ENCODE peak calls at places on chromosomes 13 and 19, in five cellular contexts. One of them, this sample, is unnamed.
A peak's percentile ranks its signal among the peaks of the same experiment; 100 is the strongest.

GRCh38 chr19:43595605-43595998 is 332 bp downstream of the IRGQ start:
- DNase-seq in heart right ventricle: no peak
- DNase-seq in adrenal gland: no peak
- DNase-seq in cardiac muscle cell: no peak
- DNase-seq in pancreas: no peak
- DNase-seq in this sample: peak; percentile 44

GRCh38 chr19:27744926-27745844 is 1467.8 kb downstream of the UQCRFS1 start:
- DNase-seq in heart right ventricle: no peak
- DNase-seq in adrenal gland: no peak
- DNase-seq in cardiac muscle cell: no peak
- DNase-seq in pancreas: no peak
- DNase-seq in this sample: no peak

GRCh38 chr19:47750752-47751151 is 5.4 kb downstream of the NOP53 start:
- DNase-seq in heart right ventricle: no peak
- DNase-seq in adrenal gland: no peak
- DNase-seq in cardiac muscle cell: no peak
- DNase-seq in pancreas: no peak
- DNase-seq in this sample: no peak

GRCh38 chr19:31350693-31351211 is 1.5 kb upstream of the TSHZ3 start:
- DNase-seq in heart right ventricle: peak; percentile 65
- DNase-seq in adrenal gland: peak; percentile 36
- DNase-seq in cardiac muscle cell: peak; percentile 66
- DNase-seq in pancreas: peak; percentile 72
- DNase-seq in this sample: peak; percentile 41

GRCh38 chr19:15317392-15318011 is 14.8 kb downstream of the BRD4 start:
- DNase-seq in heart right ventricle: no peak
- DNase-seq in adrenal gland: no peak
- DNase-seq in cardiac muscle cell: peak; percentile 50
- DNase-seq in pancreas: no peak
- DNase-seq in this sample: no peak

GRCh38 chr19:7877249-7877836 is 3.2 kb upstream of the PRR36 start:
- DNase-seq in heart right ventricle: no peak
- DNase-seq in adrenal gland: no peak
- DNase-seq in cardiac muscle cell: no peak
- DNase-seq in pancreas: no peak
- DNase-seq in this sample: no peak

GRCh38 chr19:12453495-12453894 is 12.7 kb upstream of the ZNF443 start:
- DNase-seq in heart right ventricle: no peak
- DNase-seq in adrenal gland: no peak
- DNase-seq in cardiac muscle cell: no peak
- DNase-seq in pancreas: no peak
- DNase-seq in this sample: no peak

GRCh38 chr13:91922969-91923592 is 524.7 kb downstream of the GPC5 start:
- DNase-seq in heart right ventricle: no peak
- DNase-seq in adrenal gland: no peak
- DNase-seq in cardiac muscle cell: peak; percentile 16
- DNase-seq in pancreas: no peak
- DNase-seq in this sample: no peak

GRCh38 chr19:46020819-46021125 is 2.1 kb downstream of the PGLYRP1 start:
- DNase-seq in heart right ventricle: no peak
- DNase-seq in adrenal gland: no peak
- DNase-seq in cardiac muscle cell: no peak
- DNase-seq in pancreas: no peak
- DNase-seq in this sample: no peak

GRCh38 chr19:32324631-32325215 is 20.7 kb upstream of the ZNF507 start:
- DNase-seq in heart right ventricle: no peak
- DNase-seq in adrenal gland: no peak
- DNase-seq in cardiac muscle cell: peak; percentile 33
- DNase-seq in pancreas: no peak
- DNase-seq in this sample: no peak

GRCh38 chr13:41577437-41577836 is 120.1 kb downstream of the RGCC start:
- DNase-seq in heart right ventricle: peak; percentile 38
- DNase-seq in adrenal gland: no peak
- DNase-seq in cardiac muscle cell: peak; percentile 71
- DNase-seq in pancreas: no peak
- DNase-seq in this sample: no peak

GRCh38 chr19:45564131-45564780 is 20.3 kb downstream of the OPA3 start:
- DNase-seq in heart right ventricle: no peak
- DNase-seq in adrenal gland: no peak
- DNase-seq in cardiac muscle cell: no peak
- DNase-seq in pancreas: no peak
- DNase-seq in this sample: no peak

GRCh38 chr13:113093580-113094409 is 11.8 kb upstream of the F7 start:
- DNase-seq in heart right ventricle: no peak
- DNase-seq in adrenal gland: no peak
- DNase-seq in cardiac muscle cell: no peak
- DNase-seq in pancreas: peak; percentile 53
- DNase-seq in this sample: no peak

GRCh38 chr13:113092776-113093579 is 12.6 kb upstream of the F7 start:
- DNase-seq in heart right ventricle: no peak
- DNase-seq in adrenal gland: no peak
- DNase-seq in cardiac muscle cell: no peak
- DNase-seq in pancreas: peak; percentile 46
- DNase-seq in this sample: no peak

GRCh38 chr13:113090806-113091205 is 14.8 kb upstream of the F7 start:
- DNase-seq in heart right ventricle: no peak
- DNase-seq in adrenal gland: no peak
- DNase-seq in cardiac muscle cell: no peak
- DNase-seq in pancreas: peak; percentile 28
- DNase-seq in this sample: no peak

GRCh38 chr13:113091211-113091771 is 14.3 kb upstream of the F7 start:
- DNase-seq in heart right ventricle: no peak
- DNase-seq in adrenal gland: no peak
- DNase-seq in cardiac muscle cell: no peak
- DNase-seq in pancreas: peak; percentile 53
- DNase-seq in this sample: no peak

GRCh38 chr13:113091891-113092775 is 13.5 kb upstream of the F7 start:
- DNase-seq in heart right ventricle: no peak
- DNase-seq in adrenal gland: no peak
- DNase-seq in cardiac muscle cell: no peak
- DNase-seq in pancreas: peak; percentile 63
- DNase-seq in this sample: no peak
- TF ChIP-seq CTCF in heart right ventricle: no peak
- TF ChIP-seq CTCF in adrenal gland: no peak
- TF ChIP-seq CTCF in cardiac muscle cell: no peak
- TF ChIP-seq CTCF in pancreas: no peak
- TF ChIP-seq CTCF in this sample: no peak

GRCh38 chr19:54416695-54417491 is 1.6 kb downstream of the TTYH1 start:
- DNase-seq in heart right ventricle: no peak
- DNase-seq in adrenal gland: no peak
- DNase-seq in cardiac muscle cell: no peak
- DNase-seq in pancreas: peak; percentile 69
- DNase-seq in this sample: no peak
- H3K27me3 ChIP-seq in heart right ventricle: peaks cover 88% of the 10 kb centered on the region
- H3K27me3 ChIP-seq in adrenal gland: peaks cover 34% of the 10 kb centered on the region
- H3K27me3 ChIP-seq in cardiac muscle cell: peaks cover 69% of the 10 kb centered on the region
- H3K27me3 ChIP-seq in pancreas: peaks cover 6% of the 10 kb centered on the region
- H3K27me3 ChIP-seq in this sample: no peaks in the 10 kb centered on the region

GRCh38 chr19:50906217-50906616 is 5.0 kb downstream of the KLK4 start:
- DNase-seq in heart right ventricle: no peak
- DNase-seq in adrenal gland: no peak
- DNase-seq in cardiac muscle cell: peak; percentile 40
- DNase-seq in pancreas: no peak
- DNase-seq in this sample: no peak
- TF ChIP-seq CTCF in heart right ventricle: peak; percentile 40
- TF ChIP-seq CTCF in adrenal gland: peak; percentile 31
- TF ChIP-seq CTCF in cardiac muscle cell: peak; percentile 57
- TF ChIP-seq CTCF in pancreas: peak; percentile 11
- TF ChIP-seq CTCF in this sample: no peak

GRCh38 chr19:17778621-17779280 is 16.2 kb upstream of the B3GNT3 start:
- DNase-seq in heart right ventricle: no peak
- DNase-seq in adrenal gland: no peak
- DNase-seq in cardiac muscle cell: peak; percentile 14
- DNase-seq in pancreas: no peak
- DNase-seq in this sample: no peak
- H3K27me3 ChIP-seq in heart right ventricle: peaks cover 77% of the 10 kb centered on the region
- H3K27me3 ChIP-seq in adrenal gland: peaks cover 11% of the 10 kb centered on the region
- H3K27me3 ChIP-seq in cardiac muscle cell: no peaks in the 10 kb centered on the region
- H3K27me3 ChIP-seq in pancreas: no peaks in the 10 kb centered on the region
- H3K27me3 ChIP-seq in this sample: no peaks in the 10 kb centered on the region

DNA sequence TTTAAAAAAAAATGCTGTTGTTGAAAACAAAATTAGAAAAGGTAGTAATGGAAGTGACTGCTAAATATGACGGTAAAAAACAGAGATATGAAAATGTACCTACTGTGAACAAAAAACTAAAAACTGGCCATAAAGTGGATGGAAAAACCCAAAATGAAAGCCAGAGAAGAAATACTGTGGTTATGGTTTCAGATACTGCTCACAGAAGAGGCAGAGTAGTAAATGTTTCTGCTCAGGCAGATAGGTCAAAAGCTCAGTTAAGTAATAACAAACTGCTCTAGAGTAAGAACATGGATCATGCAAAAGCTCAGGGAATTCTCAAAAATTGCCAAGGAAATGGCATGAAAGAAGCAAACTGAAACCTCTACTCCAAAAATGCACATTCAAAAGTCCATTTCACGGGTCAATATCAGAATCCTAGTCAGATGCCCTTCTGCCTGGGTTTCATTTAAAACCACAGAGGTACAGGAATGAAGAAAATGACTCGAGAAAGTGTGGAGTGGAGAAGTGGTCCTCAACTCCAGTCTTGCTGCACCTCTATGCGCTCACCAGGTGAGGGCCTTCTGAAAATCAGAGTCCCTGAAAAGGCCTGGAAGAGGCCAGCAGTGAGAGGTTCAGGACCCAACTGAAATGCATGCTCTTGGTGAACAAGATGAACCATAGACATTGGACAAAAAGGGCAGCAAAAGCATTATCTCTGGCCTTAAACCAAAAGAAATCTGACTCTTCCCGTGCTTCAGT is 315.0 kb upstream of the SPRY2 start:
- DNase-seq in heart right ventricle: no peak
- DNase-seq in adrenal gland: no peak
- DNase-seq in cardiac muscle cell: no peak
- DNase-seq in pancreas: no peak
- DNase-seq in this sample: no peak
- TF ChIP-seq CTCF in heart right ventricle: no peak
- TF ChIP-seq CTCF in adrenal gland: no peak
- TF ChIP-seq CTCF in cardiac muscle cell: no peak
- TF ChIP-seq CTCF in pancreas: no peak
- TF ChIP-seq CTCF in this sample: no peak